ENCODE peak calls at places on chromosome 14, in four cellular contexts. L, K, Z and D are unnamed samples.

GRCh38 chr14:105528859-105529505 is 2.6 kb downstream of the TMEM121 start:
- DNase-seq in Z (no peak), L (peak), K (no peak), D (peak)

GRCh38 chr14:46818147-46818546 is 166.6 kb upstream of the RPL10L start:
- DNase-seq in L (no peak), K (no peak), Z (no peak), D (no peak)

GRCh38 chr14:31949709-31950108 is 127.4 kb upstream of the ARHGAP5 start:
- DNase-seq in Z (no peak), L (peak), K (no peak), D (no peak)

GRCh38 chr14:80638620-80639215 is 302.8 kb downstream of the CEP128 start:
- DNase-seq in Z (no peak), L (peak), K (no peak), D (no peak)

GRCh38 chr14:20782280-20782890 is 1.3 kb downstream of the RNASE6 start:
- DNase-seq in L (no peak), Z (no peak), K (no peak), D (no peak)

GRCh38 chr14:99141236-99141635 is 130.8 kb downstream of the BCL11B start:
- DNase-seq in K (no peak), L (no peak), Z (no peak), D (no peak)

GRCh38 chr14:97046991-97047390 is 249.8 kb downstream of the VRK1 start:
- DNase-seq in Z (no peak), L (no peak), K (no peak), D (no peak)

GRCh38 chr14:82641050-82641540 is 1107.4 kb upstream of the SEL1L start:
- DNase-seq in L (peak), K (no peak), Z (no peak), D (no peak)

GRCh38 chr14:91693342-91693741 is 38.5 kb downstream of the CATSPERB start:
- DNase-seq in L (peak), Z (no peak), K (no peak), D (no peak)

GRCh38 chr14:104975481-104976197 is 2.5 kb downstream of the AHNAK2 start:
- DNase-seq in L (no peak), Z (no peak), K (no peak), D (peak)

GRCh38 chr14:52069617-52070431 is 965 bp upstream of the NID2 start:
- DNase-seq in K (no peak), Z (no peak), L (peak), D (no peak)

GRCh38 chr14:77139022-77139421 is 2.6 kb downstream of the ZDHHC22 start:
- DNase-seq in Z (no peak), L (no peak), K (no peak), D (no peak)

GRCh38 chr14:58942516-58942915 is 246.0 kb upstream of the DAAM1 start:
- DNase-seq in Z (no peak), L (peak), K (no peak), D (no peak)

GRCh38 chr14:61260939-61261776 is 20.0 kb downstream of the TMEM30B start:
- DNase-seq in Z (no peak), K (no peak), L (peak), D (no peak)

GRCh38 chr14:60241091-60241490 is 7.9 kb upstream of the PPM1A start:
- DNase-seq in L (no peak), Z (no peak), K (no peak), D (no peak)

GRCh38 chr14:94467728-94468520 is 8.1 kb downstream of the SERPINA9 start:
- DNase-seq in K (no peak), L (no peak), Z (no peak), D (no peak)

GRCh38 chr14:77457522-77458248 is at the start of the genes AHSA1 and VIPAS39:
- DNase-seq in K (peak), Z (peak), L (peak), D (peak)

GRCh38 chr14:95833429-95833828 is 43.2 kb upstream of the TUNAR start:
- DNase-seq in Z (no peak), L (no peak), K (no peak), D (no peak)

GRCh38 chr14:100106260-100106659 is 41.0 kb downstream of the EVL start:
- DNase-seq in K (no peak), L (no peak), Z (no peak), D (no peak)

GRCh38 chr14:98177551-98177950 is 1094.4 kb downstream of the BCL11B start:
- DNase-seq in L (no peak), K (no peak), Z (peak), D (no peak)

GRCh38 chr14:73576391-73576790 is 7.4 kb downstream of the ACOT2 start:
- DNase-seq in K (no peak), L (no peak), Z (no peak), D (no peak)

GRCh38 chr14:49896956-49897355 is 4.1 kb downstream of the ARF6 start:
- DNase-seq in K (no peak), Z (no peak), L (peak), D (no peak)

GRCh38 chr14:78240567-78240966 is 70.4 kb downstream of the NRXN3 start:
- DNase-seq in L (no peak), K (no peak), Z (no peak), D (no peak)

GRCh38 chr14:52327374-52328226 is 13.5 kb downstream of the PTGER2 start:
- DNase-seq in K (no peak), Z (no peak), L (peak), D (no peak)

GRCh38 chr14:95609398-95609990 is 74.6 kb downstream of the GLRX5 start:
- DNase-seq in L (peak), Z (no peak), K (no peak), D (no peak)

GRCh38 chr14:89022274-89022673 is 197.8 kb downstream of the TTC8 start:
- DNase-seq in Z (no peak), K (no peak), L (no peak), D (no peak)

GRCh38 chr14:74793506-74794155 is 30.5 kb downstream of the YLPM1 start:
- DNase-seq in K (no peak), Z (no peak), L (peak), D (no peak)

GRCh38 chr14:68663385-68664076 is 129.3 kb downstream of the ZFP36L1 start:
- DNase-seq in K (no peak), L (peak), Z (no peak), D (no peak)

GRCh38 chr14:58082011-58082410 is 70.0 kb downstream of the ARMH4 start:
- DNase-seq in Z (no peak), K (no peak), L (peak), D (no peak)

GRCh38 chr14:103522649-103523582 is at the start of gene CKB:
- DNase-seq in K (no peak), L (peak), Z (no peak), D (no peak)

GRCh38 chr14:85420707-85421106 is 109.2 kb upstream of the FLRT2 start:
- DNase-seq in K (no peak), Z (no peak), L (no peak), D (no peak)